ENCODE peak calls at places on chromosomes 3 and 15, in five cellular contexts. G, B, V, I and L are unnamed samples.

GRCh38 chr15:67897646-67898045 is 57.8 kb upstream of the RNU6-1 start:
- DNase-seq in G (no peak), B (no peak), V (no peak), I (no peak), L (no peak)

GRCh38 chr3:127027811-127028548 is 45.1 kb downstream of the PLXNA1 start:
- DNase-seq in G (no peak), B (no peak), V (no peak), I (peak; percentile 61), L (no peak)

GRCh38 chr3:49536875-49537533 is 17.3 kb upstream of the BSN start:
- DNase-seq in G (no peak), B (no peak), V (no peak), I (no peak), L (no peak)

GRCh38 chr15:44215594-44215993 is 20.5 kb upstream of the FRMD5 start:
- DNase-seq in G (no peak), B (no peak), V (no peak), I (no peak), L (no peak)

GRCh38 chr3:194197981-194198695 is 62.2 kb downstream of the HES1 start:
- DNase-seq in G (no peak), B (no peak), V (no peak), I (no peak), L (no peak)

GRCh38 chr3:196055683-196056270 is 26.1 kb downstream of the TFRC start:
- DNase-seq in G (no peak), B (no peak), V (no peak), I (no peak), L (no peak)

GRCh38 chr3:184506579-184506978 is 55.0 kb upstream of the EPHB3 start:
- DNase-seq in G (no peak), B (no peak), V (no peak), I (no peak), L (no peak)

GRCh38 chr3:42710323-42711021 is 7.9 kb upstream of the HHATL start:
- DNase-seq in G (no peak), B (peak; percentile 5), V (no peak), I (no peak), L (peak; percentile 24)

GRCh38 chr3:66404246-66404645 is 96.6 kb downstream of the LRIG1 start:
- DNase-seq in G (no peak), B (no peak), V (no peak), I (no peak), L (no peak)

GRCh38 chr15:84748274-84749110 is at the start of gene ZNF592:
- DNase-seq in G (peak; percentile 76), B (peak; percentile 65), V (peak; percentile 60), I (peak; percentile 83), L (peak; percentile 82)

GRCh38 chr3:30146978-30147377 is 459.4 kb upstream of the TGFBR2 start:
- DNase-seq in G (no peak), B (no peak), V (no peak), I (no peak), L (no peak)

GRCh38 chr15:64443016-64443415 is 17.4 kb upstream of the ZNF609 start:
- DNase-seq in G (no peak), B (no peak), V (no peak), I (no peak), L (no peak)

GRCh38 chr3:161104561-161105551 is at the start of gene B3GALNT1:
- DNase-seq in G (no peak), B (peak; percentile 73), V (peak; percentile 1), I (peak; percentile 24), L (peak; percentile 80)

GRCh38 chr3:174540081-174540480 is 319.1 kb upstream of the NAALADL2 start:
- DNase-seq in G (no peak), B (peak; percentile 54), V (no peak), I (no peak), L (no peak)

GRCh38 chr15:48710952-48711495 is 65.5 kb upstream of the FBN1 start:
- DNase-seq in G (no peak), B (no peak), V (no peak), I (no peak), L (no peak)

GRCh38 chr15:51579012-51579411 is 43.6 kb downstream of the DMXL2 start:
- DNase-seq in G (no peak), B (no peak), V (no peak), I (no peak), L (no peak)

GRCh38 chr3:111581403-111582113 is 13.6 kb downstream of the ZBED2 start:
- DNase-seq in G (no peak), B (no peak), V (no peak), I (no peak), L (no peak)

GRCh38 chr3:17238029-17238428 is 353.3 kb downstream of the PLCL2 start:
- DNase-seq in G (no peak), B (peak; percentile 20), V (no peak), I (no peak), L (no peak)